ENCODE peak calls at places on chromosomes 6 and 20, in four cellular contexts. F, I, J and A are unnamed samples.

GRCh38 chr20:37517371-37517748 is 3.7 kb upstream of the NNAT start:
- DNase-seq in F (no peak), I (no peak), J (no peak), A (no peak)

GRCh38 chr6:42781546-42781810 is 374 bp upstream of the BICRAL start:
- DNase-seq in J (no peak), I (no peak), F (peak; percentile 33), A (no peak)

GRCh38 chr20:20413801-20414200 is 45.9 kb downstream of the INSM1 start:
- DNase-seq in F (no peak), I (no peak), J (no peak), A (no peak)

GRCh38 chr6:161161121-161161520 is 112.7 kb downstream of the AGPAT4 start:
- DNase-seq in I (no peak), F (no peak), J (no peak), A (no peak)

GRCh38 chr20:59574308-59574707 is 30.0 kb upstream of the PHACTR3 start:
- DNase-seq in J (no peak), I (no peak), F (no peak), A (no peak)

GRCh38 chr6:20876016-20876415 is 341.8 kb downstream of the CDKAL1 start:
- DNase-seq in J (no peak), F (no peak), I (no peak), A (no peak)

GRCh38 chr20:32718749-32719348 is 24.4 kb downstream of the COMMD7 start:
- DNase-seq in F (no peak), J (no peak), I (no peak), A (no peak)

GRCh38 chr6:159043986-159044385 is 805 bp downstream of the TAGAP start:
- DNase-seq in J (no peak), I (no peak), F (no peak), A (no peak)

GRCh38 chr20:62244644-62245108 is 6.4 kb downstream of the OSBPL2 start:
- DNase-seq in J (peak; percentile 34), I (no peak), F (no peak), A (no peak)

GRCh38 chr6:168091381-168092264 is 12.6 kb upstream of the FRMD1 start:
- DNase-seq in I (no peak), J (no peak), F (no peak), A (no peak)

GRCh38 chr20:25253606-25254275 is 5.9 kb downstream of the PYGB start:
- DNase-seq in F (no peak), J (no peak), I (no peak), A (no peak)

GRCh38 chr6:10518461-10519216 is 2.5 kb upstream of the GCNT2 start:
- DNase-seq in J (peak; percentile 54), I (no peak), F (peak; percentile 79), A (no peak)

GRCh38 chr20:57708694-57709673 is 831 bp downstream of the PMEPA1 start:
- DNase-seq in F (no peak), J (no peak), I (no peak), A (peak; percentile 39)

GRCh38 chr6:56246544-56246940 is 838 bp downstream of the COL21A1 start:
- DNase-seq in J (no peak), I (no peak), F (no peak), A (no peak)

GRCh38 chr6:34115396-34116314 is 30.2 kb downstream of the GRM4 start:
- DNase-seq in J (no peak), I (no peak), F (peak; percentile 88), A (peak; percentile 69)

GRCh38 chr6:21922086-21922485 is 328.5 kb downstream of the SOX4 start:
- DNase-seq in J (no peak), F (no peak), I (no peak), A (no peak)

GRCh38 chr6:20286968-20287565 is 74.8 kb upstream of the MBOAT1 start:
- DNase-seq in I (no peak), J (no peak), F (no peak), A (no peak)

GRCh38 chr20:25053207-25054132 is 4.5 kb downstream of the ACSS1 start:
- DNase-seq in F (no peak), J (no peak), I (no peak), A (no peak)

GRCh38 chr6:80464901-80465300 is 358.4 kb downstream of the BCKDHB start:
- DNase-seq in I (no peak), J (no peak), F (no peak), A (no peak)

GRCh38 chr6:121506761-121507754 is 71.6 kb downstream of the GJA1 start:
- DNase-seq in F (no peak), I (no peak), J (no peak), A (no peak)

GRCh38 chr6:18585032-18585573 is 198.0 kb downstream of the RNF144B start:
- DNase-seq in I (no peak), J (peak; percentile 88), F (peak; percentile 29), A (peak; percentile 13)

GRCh38 chr6:56799966-56800365 is 154.9 kb upstream of the BEND6 start:
- DNase-seq in I (no peak), F (no peak), J (no peak), A (no peak)

GRCh38 chr20:17636523-17637412 is 45.3 kb downstream of the RRBP1 start:
- DNase-seq in F (no peak), J (no peak), I (no peak), A (no peak)

GRCh38 chr6:1200706-1201105 is 111.2 kb upstream of the FOXQ1 start:
- DNase-seq in F (no peak), J (peak; percentile 32), I (no peak), A (no peak)

GRCh38 chr20:45052698-45053440 is 48.1 kb downstream of the KCNS1 start:
- DNase-seq in I (peak; percentile 55), J (no peak), F (no peak), A (no peak)

GRCh38 chr20:1900321-1900791 is 5.1 kb downstream of the SIRPA start:
- DNase-seq in I (no peak), J (peak; percentile 89), F (peak; percentile 36), A (peak; percentile 81)

GRCh38 chr6:35146453-35146852 is 5.3 kb upstream of the TCP11 start:
- DNase-seq in F (peak; percentile 38), I (no peak), J (peak; percentile 63), A (peak; percentile 33)

GRCh38 chr6:117917176-117917575 is 10.1 kb downstream of the SLC35F1 start:
- DNase-seq in I (no peak), F (no peak), J (no peak), A (no peak)

GRCh38 chr6:79604583-79605037 is 26.5 kb upstream of the SH3BGRL2 start:
- DNase-seq in F (peak; percentile 68), I (no peak), J (peak; percentile 95), A (no peak)

GRCh38 chr20:62506791-62507190 is 31.0 kb upstream of the GATA5 start:
- DNase-seq in I (no peak), J (no peak), F (no peak), A (no peak)

GRCh38 chr6:100538086-100538485 is 73.4 kb upstream of the SIM1 start:
- DNase-seq in F (no peak), I (no peak), J (no peak), A (no peak)

GRCh38 chr6:72464791-72465691 is 156.8 kb upstream of the KCNQ5 start:
- DNase-seq in F (peak; percentile 16), J (no peak), I (no peak), A (no peak)

GRCh38 chr6:166313255-166314070 is 5.3 kb upstream of the PRR18 start:
- DNase-seq in I (peak; percentile 44), J (peak; percentile 41), F (peak; percentile 82), A (peak; percentile 68)

GRCh38 chr6:108574457-108575149 is 13.9 kb downstream of the FOXO3 start:
- DNase-seq in I (no peak), F (no peak), J (no peak), A (no peak)

GRCh38 chr6:111949546-111949945 is 76.3 kb upstream of the FYN start:
- DNase-seq in I (no peak), F (no peak), J (no peak), A (no peak)

GRCh38 chr20:39630215-39630614 is 668.1 kb downstream of the DHX35 start:
- DNase-seq in J (no peak), F (no peak), I (no peak), A (no peak)

GRCh38 chr6:18081025-18081668 is 41.3 kb downstream of the NHLRC1 start:
- DNase-seq in F (no peak), I (no peak), J (peak; percentile 89), A (no peak)

GRCh38 chr6:118507636-118508035 is 40.5 kb upstream of the PLN start:
- DNase-seq in J (no peak), I (no peak), F (no peak), A (no peak)

GRCh38 chr6:54053893-54054391 is 57.3 kb upstream of the MLIP start:
- DNase-seq in F (no peak), I (no peak), J (no peak), A (peak; percentile 42)

DNA sequence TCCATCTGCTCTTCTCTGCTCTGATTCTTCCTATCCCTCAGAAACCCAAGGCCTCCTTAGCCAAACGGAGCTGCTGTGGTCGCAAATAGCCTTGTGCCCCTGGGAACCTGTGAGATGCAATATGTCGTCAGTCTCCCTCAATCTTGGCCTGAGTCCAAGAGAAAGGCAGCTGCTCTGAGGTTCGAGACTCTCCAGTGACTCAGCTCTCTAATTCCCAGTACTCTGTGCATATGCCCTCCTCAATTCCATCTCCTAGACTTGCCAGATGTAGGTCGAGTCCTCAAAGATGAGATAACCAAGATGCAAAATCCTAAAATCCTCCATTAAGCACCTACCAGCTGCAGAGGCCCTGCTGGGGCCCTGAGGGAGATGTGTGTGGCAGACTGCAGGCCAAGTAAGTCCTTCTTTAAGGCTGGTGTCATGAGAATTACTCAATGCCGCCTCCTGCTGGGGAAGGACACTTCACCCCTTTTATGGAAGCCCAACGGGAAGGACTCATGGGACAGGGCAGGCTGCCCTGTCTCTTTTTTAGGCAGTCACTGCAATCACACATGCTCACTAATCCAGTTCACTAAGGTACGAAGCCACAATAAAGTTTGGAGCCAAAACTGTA is 28.5 kb downstream of the C6orf15 start:
- DNase-seq in F (peak; percentile 72), I (no peak), J (peak; percentile 34), A (peak; percentile 55)
- TF ChIP-seq FOXK2 in F (no peak), I (no peak), J (no peak), A (no peak)

DNA sequence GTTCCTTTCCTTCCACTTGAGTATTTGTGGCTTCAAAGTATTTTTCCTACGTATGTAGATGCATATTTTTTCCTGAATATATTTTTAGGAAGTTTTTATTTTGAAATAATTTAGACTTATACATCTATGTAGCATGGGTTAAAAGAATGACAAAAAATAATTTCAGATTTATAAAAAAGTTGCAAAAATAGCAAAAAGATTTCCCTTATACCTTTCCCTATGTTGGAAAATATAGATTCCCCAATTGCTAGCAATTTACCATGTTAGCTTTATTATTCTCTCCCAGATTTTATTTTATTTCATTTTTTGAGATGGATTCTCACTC is 69.8 kb downstream of the SCAND1 start:
- DNase-seq in F (no peak), J (no peak), I (no peak), A (no peak)
- TF ChIP-seq FOXK2 in F (no peak), J (no peak), I (no peak), A (no peak)

GRCh38 chr6:110882824-110883554 is 8.4 kb downstream of the AMD1 start:
- DNase-seq in J (no peak), I (no peak), F (no peak), A (no peak)
- TF ChIP-seq FOXK2 in J (no peak), I (no peak), F (no peak), A (no peak)

DNA sequence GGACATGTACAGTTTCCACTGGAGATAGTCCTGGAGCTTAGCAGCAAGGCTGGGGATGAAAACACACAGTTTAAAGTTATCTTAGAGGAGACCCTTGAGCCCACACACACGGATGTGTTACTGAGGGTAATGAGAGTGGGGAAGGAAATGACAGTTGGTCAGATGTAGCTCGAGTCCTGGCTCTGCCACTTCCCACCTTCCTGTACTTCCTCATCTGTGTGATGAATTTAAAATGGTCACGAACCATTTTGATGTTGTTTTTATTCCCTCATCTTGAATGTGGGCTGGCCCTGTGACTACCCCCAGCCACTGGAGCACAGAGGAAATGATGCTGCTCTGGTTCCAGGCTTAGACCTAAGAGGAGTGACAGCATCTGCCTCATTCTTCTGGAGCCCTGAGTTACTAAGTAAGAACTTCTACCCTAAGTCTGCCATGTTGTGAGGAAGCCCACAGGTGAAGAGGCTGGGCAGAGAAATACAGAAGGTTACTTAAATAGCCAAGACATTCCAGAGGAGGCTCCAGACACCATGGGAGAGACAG is 141.2 kb downstream of the NRN1 start:
- DNase-seq in J (no peak), I (no peak), F (no peak), A (no peak)
- TF ChIP-seq FOXK2 in J (no peak), I (no peak), F (no peak), A (no peak)